ENCODE peak calls at places on chromosomes 1 and 21, in four cellular contexts. T, K, Z and N are unnamed samples.

GRCh38 chr1:109294481-109294880 is 11.5 kb upstream of the PSRC1 start:
- DNase-seq in T (no peak), K (no peak), Z (no peak), N (no peak)

GRCh38 chr1:67407498-67407897 is 22.7 kb downstream of the SERBP1 start:
- DNase-seq in T (no peak), K (no peak), Z (no peak), N (no peak)

GRCh38 chr1:239587066-239587465 is 200.7 kb downstream of the CHRM3 start:
- DNase-seq in T (no peak), K (no peak), Z (no peak), N (no peak)

GRCh38 chr1:218347713-218348627 is 2.8 kb downstream of the TGFB2 start:
- DNase-seq in T (peak), K (no peak), Z (no peak), N (no peak)

GRCh38 chr1:205983925-205984725 is 19.1 kb downstream of the RAB7B start:
- DNase-seq in T (peak), K (peak), Z (peak), N (peak)

GRCh38 chr1:215637041-215637573 is 70.0 kb downstream of the KCTD3 start:
- DNase-seq in T (no peak), K (no peak), Z (no peak), N (peak)

GRCh38 chr1:169107673-169108160 is 1.2 kb downstream of the ATP1B1 start:
- DNase-seq in T (peak), K (no peak), Z (no peak), N (peak)

GRCh38 chr1:20565234-20565633 is 12.9 kb downstream of the FAM43B start:
- DNase-seq in T (no peak), K (no peak), Z (no peak), N (no peak)

GRCh38 chr21:21268061-21268471 is 269.9 kb downstream of the NCAM2 start:
- DNase-seq in T (no peak), K (no peak), Z (no peak), N (no peak)

GRCh38 chr1:14706656-14707055 is 108.2 kb downstream of the KAZN start:
- DNase-seq in T (no peak), K (no peak), Z (no peak), N (no peak)

GRCh38 chr21:31530918-31531705 is 128.4 kb upstream of the SOD1 start:
- DNase-seq in T (no peak), K (no peak), Z (no peak), N (no peak)

GRCh38 chr1:82000221-82000620 is 199.5 kb downstream of the ADGRL2 start:
- DNase-seq in T (no peak), K (no peak), Z (no peak), N (no peak)

GRCh38 chr1:232351335-232351734 is 278.6 kb downstream of the SIPA1L2 start:
- DNase-seq in T (no peak), K (no peak), Z (no peak), N (no peak)

GRCh38 chr1:13728104-13728503 is 28.1 kb downstream of the PRDM2 start:
- DNase-seq in T (no peak), K (no peak), Z (no peak), N (no peak)

GRCh38 chr1:31666290-31666963 is 21.8 kb upstream of the PEF1 start:
- DNase-seq in T (peak), K (no peak), Z (no peak), N (no peak)

GRCh38 chr1:43531906-43532584 is 1.4 kb downstream of the PTPRF start:
- DNase-seq in T (no peak), K (peak), Z (no peak), N (no peak)

GRCh38 chr21:33411949-33412430 is 8.8 kb downstream of the IFNGR2 start:
- DNase-seq in T (no peak), K (no peak), Z (no peak), N (peak)

GRCh38 chr1:45960930-45961715 is 157.7 kb downstream of the MAST2 start:
- DNase-seq in T (no peak), K (no peak), Z (no peak), N (no peak)

GRCh38 chr1:154157520-154158306 is 2.8 kb upstream of the NUP210L start:
- DNase-seq in T (peak), K (peak), Z (peak), N (no peak)

GRCh38 chr1:43464840-43465693 is 11.3 kb upstream of the HYI start:
- DNase-seq in T (no peak), K (no peak), Z (no peak), N (peak)

GRCh38 chr1:3125546-3126368 is 56.8 kb downstream of the PRDM16 start:
- DNase-seq in T (no peak), K (no peak), Z (no peak), N (no peak)

GRCh38 chr1:154859786-154860153 is 10.3 kb downstream of the KCNN3 start:
- DNase-seq in T (no peak), K (no peak), Z (no peak), N (no peak)

GRCh38 chr1:183002797-183003594 is 20.2 kb upstream of the LAMC1 start:
- DNase-seq in T (no peak), K (no peak), Z (no peak), N (no peak)

GRCh38 chr1:206472454-206472853 is 2.2 kb downstream of the IKBKE start:
- DNase-seq in T (no peak), K (peak), Z (no peak), N (peak)

GRCh38 chr1:186155594-186155993 is 219.5 kb downstream of the TPR start:
- DNase-seq in T (peak), K (no peak), Z (no peak), N (peak)

GRCh38 chr1:37486680-37487618 is 12.6 kb downstream of the ZC3H12A start:
- DNase-seq in T (peak), K (peak), Z (peak), N (peak)

GRCh38 chr21:17900281-17900989 is 81.3 kb upstream of the C21orf91 start:
- DNase-seq in T (no peak), K (peak), Z (no peak), N (no peak)

GRCh38 chr1:45304311-45305081 is 22.2 kb upstream of the HPDL start:
- DNase-seq in T (no peak), K (no peak), Z (peak), N (peak)

GRCh38 chr1:25858906-25859789 is at the start of gene AUNIP:
- DNase-seq in T (peak), K (peak), Z (peak), N (peak)

GRCh38 chr1:235942625-235942934 is 75.9 kb upstream of the LYST start:
- DNase-seq in T (no peak), K (no peak), Z (no peak), N (no peak)

GRCh38 chr21:34938079-34938764 is 110.9 kb downstream of the RUNX1 start:
- DNase-seq in T (no peak), K (no peak), Z (no peak), N (no peak)

GRCh38 chr1:161772397-161772796 is 6.3 kb downstream of the ATF6 start:
- DNase-seq in T (no peak), K (no peak), Z (no peak), N (no peak)

GRCh38 chr1:117612517-117613248 is 6.8 kb downstream of the TENT5C start:
- DNase-seq in T (peak), K (no peak), Z (peak), N (no peak)

GRCh38 chr1:53068314-53069084 is 6.5 kb downstream of the PODN start:
- DNase-seq in T (no peak), K (peak), Z (no peak), N (no peak)

GRCh38 chr1:240967070-240967724 is 355.2 kb upstream of the GREM2 start:
- DNase-seq in T (peak), K (no peak), Z (no peak), N (peak)

GRCh38 chr1:42660907-42661500 is 2.8 kb downstream of the PPIH start:
- DNase-seq in T (no peak), K (no peak), Z (no peak), N (no peak)

GRCh38 chr1:210883821-210884220 is 250.1 kb downstream of the KCNH1 start:
- DNase-seq in T (peak), K (no peak), Z (no peak), N (no peak)

GRCh38 chr1:32426489-32427255 is 32.4 kb upstream of the BSDC1 start:
- DNase-seq in T (no peak), K (peak), Z (peak), N (no peak)

DNA sequence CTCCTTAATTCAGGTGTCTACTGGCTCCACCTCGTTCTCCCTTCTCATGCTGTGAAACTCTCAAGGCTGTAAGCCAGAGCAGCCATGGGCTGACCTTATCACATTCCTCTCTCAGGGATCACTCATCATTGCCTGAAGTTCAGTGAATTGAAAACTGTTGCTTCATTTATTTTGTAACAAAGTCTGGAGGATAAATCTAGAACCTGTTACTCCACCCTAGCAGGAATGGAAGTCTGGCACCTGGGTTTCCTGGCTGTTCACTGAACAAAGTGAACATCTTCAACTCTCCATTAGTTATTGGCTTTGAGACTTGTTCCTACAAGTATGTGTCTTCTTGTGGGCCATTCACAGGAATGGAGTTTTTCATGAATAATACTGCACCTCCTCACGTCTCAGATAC is 584.1 kb downstream of the PTPRU start:
- DNase-seq in T (no peak), K (no peak), Z (no peak), N (no peak)
- TF ChIP-seq HMGXB4 in T (no peak), K (no peak), Z (no peak), N (no peak)

GRCh38 chr1:184838374-184838995 is 83.8 kb upstream of the EDEM3 start:
- DNase-seq in T (peak), K (no peak), Z (no peak), N (no peak)
- TF ChIP-seq HMGXB4 in T (no peak), K (no peak), Z (no peak), N (no peak)

GRCh38 chr21:44533891-44534627 is 5.9 kb downstream of the KRTAP10-1 start:
- DNase-seq in T (no peak), K (peak), Z (peak), N (no peak)
- TF ChIP-seq HMGXB4 in T (no peak), K (no peak), Z (no peak), N (no peak)

DNA sequence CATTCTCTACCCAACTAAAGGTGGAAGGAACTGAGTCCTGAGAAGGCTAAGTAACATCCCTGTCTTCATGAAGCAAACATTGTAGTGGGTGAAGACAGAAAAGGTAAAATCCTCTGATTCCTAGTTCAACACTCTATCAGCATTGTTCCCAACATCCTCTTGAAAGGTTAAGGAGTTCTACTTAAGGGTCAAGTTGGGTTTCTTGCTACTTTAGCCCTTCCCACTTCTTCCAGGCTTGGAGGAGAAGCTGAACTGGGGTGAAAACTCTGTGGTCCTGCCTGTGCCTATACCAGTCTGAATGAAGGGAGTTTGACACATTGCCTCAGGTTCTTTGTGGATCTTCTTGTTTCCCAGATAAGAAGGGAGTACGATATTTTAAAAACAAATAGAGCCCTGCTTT is 54.1 kb downstream of the ATP2B4 start:
- DNase-seq in T (no peak), K (no peak), Z (no peak), N (no peak)
- TF ChIP-seq HMGXB4 in T (no peak), K (no peak), Z (no peak), N (no peak)